ENCODE peak calls at places on chromosomes 5 and 9, in nine cellular contexts. I is GM13976, U is lower leg skin, Z is WTC11, B is lung, V is fibroblast of the aortic adventitia, G is astrocyte of the spinal cord, F is neural crest cell, E is heart right ventricle. H is an unnamed sample.

GRCh38 chr5:16754621-16755020 is 137.8 kb upstream of the RETREG1 start:
- DNase-seq in F (no peak), V (no peak), G (no peak), E (no peak), U (no peak), B (no peak), I (no peak), Z (no peak), H (no peak)

GRCh38 chr9:138120511-138121437 is 243.2 kb downstream of the CACNA1B start:
- DNase-seq in F (no peak), V (no peak), I (no peak), Z (no peak), B (no peak), E (no peak), U (no peak), G (no peak), H (no peak)

GRCh38 chr9:95381243-95381642 is 63.7 kb upstream of the FANCC start:
- DNase-seq in Z (no peak), F (no peak), B (no peak), G (peak), U (peak), E (no peak), V (peak), I (no peak), H (no peak)

GRCh38 chr5:146088098-146088497 is 17.3 kb downstream of the PLAC8L1 start:
- DNase-seq in F (no peak), G (no peak), E (no peak), U (no peak), B (no peak), V (no peak), Z (no peak), I (no peak), H (no peak)

GRCh38 chr9:107784235-107784958 is 294.8 kb upstream of the KLF4 start:
- DNase-seq in Z (no peak), F (no peak), U (no peak), G (peak), B (peak), E (peak), I (no peak), V (peak), H (no peak)

GRCh38 chr9:105355810-105356209 is 92.0 kb upstream of the FSD1L start:
- DNase-seq in B (no peak), I (no peak), V (peak), E (no peak), G (no peak), Z (no peak), U (no peak), F (no peak), H (no peak)

GRCh38 chr5:139178582-139178917 is 19.6 kb downstream of the SIL1 start:
- DNase-seq in E (no peak), G (no peak), Z (no peak), B (no peak), V (no peak), F (no peak), I (no peak), U (no peak), H (no peak)

GRCh38 chr9:16171851-16172250 is 619.0 kb downstream of the CCDC171 start:
- DNase-seq in B (no peak), V (no peak), I (no peak), F (no peak), U (no peak), Z (no peak), E (no peak), G (no peak), H (no peak)

GRCh38 chr5:59711316-59711715 is 182.2 kb downstream of the PDE4D start:
- DNase-seq in B (no peak), E (no peak), V (peak), G (no peak), Z (no peak), U (no peak), F (no peak), I (no peak), H (no peak)

GRCh38 chr9:130073373-130073772 is 19.7 kb downstream of the GPR107 start:
- DNase-seq in G (peak), F (no peak), B (no peak), V (peak), U (no peak), Z (no peak), I (no peak), E (peak), H (no peak)

GRCh38 chr5:168334161-168335094 is 43.0 kb downstream of the WWC1 start:
- DNase-seq in V (peak), I (no peak), U (no peak), E (no peak), Z (peak), B (no peak), G (peak), F (peak), H (no peak)

GRCh38 chr9:447230-448025 is 232.8 kb downstream of the DOCK8 start:
- DNase-seq in U (no peak), E (no peak), I (peak), G (peak), F (no peak), V (peak), B (no peak), Z (no peak), H (no peak)

GRCh38 chr5:129945031-129945430 is 40.8 kb downstream of the CHSY3 start:
- DNase-seq in V (peak), F (no peak), U (no peak), Z (no peak), G (peak), I (no peak), E (no peak), B (no peak), H (no peak)

GRCh38 chr9:123872710-123873109 is 57.2 kb downstream of the DENND1A start:
- DNase-seq in G (no peak), E (no peak), F (no peak), U (no peak), Z (no peak), V (no peak), B (no peak), I (no peak), H (no peak)

GRCh38 chr5:151200913-151201445 is 22.9 kb downstream of the CCDC69 start:
- DNase-seq in F (no peak), I (no peak), G (no peak), U (peak), Z (no peak), B (peak), V (no peak), E (no peak), H (no peak)

GRCh38 chr5:146137967-146138403 is 32.6 kb upstream of the PLAC8L1 start:
- DNase-seq in I (no peak), U (no peak), E (no peak), Z (no peak), G (peak), F (no peak), V (peak), B (peak), H (no peak)

GRCh38 chr5:178542455-178542854 is 47.7 kb downstream of the COL23A1 start:
- DNase-seq in Z (no peak), G (peak), E (peak), F (no peak), V (no peak), U (no peak), B (no peak), I (no peak), H (no peak)

GRCh38 chr9:113011911-113012381 is at the start of gene ZNF883:
- DNase-seq in E (peak), I (peak), F (peak), U (no peak), Z (peak), G (peak), V (peak), B (peak), H (no peak)
- TF ChIP-seq CTCF in E (no peak), I (no peak), F (no peak), U (no peak), Z (no peak), G (peak), V (no peak), B (no peak), H (no peak)

GRCh38 chr9:109267555-109267954 is 53.3 kb downstream of the EPB41L4B start:
- DNase-seq in F (no peak), I (no peak), Z (no peak), B (no peak), U (no peak), V (no peak), G (no peak), E (no peak), H (no peak)
- TF ChIP-seq CTCF in F (no peak), I (no peak), Z (no peak), B (no peak), U (no peak), V (no peak), G (no peak), E (no peak), H (no peak)

GRCh38 chr5:120684213-120684612 is 220.1 kb downstream of the PRR16 start:
- DNase-seq in I (no peak), E (no peak), G (peak), Z (no peak), U (no peak), B (no peak), V (peak), F (no peak), H (no peak)
- TF ChIP-seq CTCF in I (no peak), E (no peak), G (no peak), Z (no peak), U (no peak), B (no peak), V (peak), F (no peak), H (no peak)

DNA sequence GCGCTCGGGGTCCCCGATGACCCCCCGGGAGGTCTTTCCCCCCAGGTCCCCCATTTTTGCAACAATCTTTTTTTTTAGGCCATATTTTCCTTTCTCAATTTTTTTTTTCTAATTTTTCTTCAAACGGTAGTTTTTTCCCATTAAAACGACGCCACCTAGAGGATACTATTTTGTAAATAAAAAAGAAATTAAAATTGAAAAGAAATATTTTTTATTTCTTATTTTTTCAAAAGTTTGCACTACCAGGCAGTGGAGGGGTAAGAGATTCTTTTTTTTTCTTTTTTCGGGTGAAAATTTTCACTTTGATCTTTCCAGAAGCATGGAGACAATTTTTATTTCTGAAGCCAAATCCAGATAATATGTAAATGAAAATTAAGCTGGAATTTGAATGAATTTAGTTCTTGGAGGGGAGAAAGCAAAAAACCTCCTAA is 712 bp downstream of the ZNF618 start:
- DNase-seq in Z (no peak), G (peak), B (no peak), V (peak), F (no peak), I (no peak), U (no peak), E (no peak), H (no peak)
- TF ChIP-seq CTCF in Z (no peak), G (peak), B (no peak), V (peak), F (peak), I (no peak), U (no peak), E (peak), H (no peak)

DNA sequence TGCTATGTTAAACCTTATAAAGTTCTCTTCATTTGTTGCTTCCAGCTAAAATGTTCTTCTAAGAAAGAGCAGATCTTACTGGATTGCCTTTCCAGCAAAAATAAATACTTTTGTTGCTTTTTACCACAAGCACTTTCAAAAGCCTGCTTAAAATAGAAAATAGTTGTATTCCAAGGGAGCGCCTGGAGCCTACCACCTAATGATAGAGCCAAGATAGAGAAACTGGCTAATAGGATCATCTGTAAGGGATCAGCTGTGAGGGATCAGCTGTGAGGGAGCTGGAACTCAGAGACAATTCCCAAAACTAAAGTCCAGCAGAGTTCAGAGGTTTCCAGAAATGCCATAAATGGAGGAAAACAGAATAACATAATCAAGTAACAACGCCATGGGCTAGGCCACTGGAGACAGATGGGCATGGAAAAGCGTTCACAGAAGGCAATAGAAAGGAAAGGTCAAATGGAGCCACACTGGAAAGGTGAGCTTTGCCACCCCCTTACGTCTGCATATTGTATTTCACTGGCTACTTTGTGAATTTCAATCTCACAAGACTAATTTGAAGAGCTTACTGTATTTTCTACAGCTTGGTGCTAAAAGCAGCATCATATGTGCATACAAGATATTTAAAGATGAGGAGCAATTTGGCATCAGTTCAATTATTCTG is 140.6 kb upstream of the TLE4 start:
- DNase-seq in F (no peak), Z (no peak), E (no peak), V (no peak), G (no peak), U (no peak), I (no peak), B (no peak), H (no peak)
- TF ChIP-seq CTCF in F (no peak), Z (no peak), E (no peak), V (no peak), G (no peak), U (no peak), I (no peak), B (no peak), H (no peak)

GRCh38 chr5:93789173-93790070 is 48.0 kb upstream of the POU5F2 start:
- DNase-seq in E (no peak), G (peak), B (no peak), Z (no peak), I (no peak), U (no peak), F (no peak), V (peak), H (no peak)

GRCh38 chr5:93793159-93793781 is 51.9 kb upstream of the POU5F2 start:
- DNase-seq in Z (no peak), B (no peak), V (no peak), U (no peak), E (no peak), G (no peak), I (no peak), F (no peak), H (no peak)

GRCh38 chr5:93791520-93791972 is 50.1 kb upstream of the POU5F2 start:
- DNase-seq in Z (no peak), B (no peak), I (no peak), E (no peak), V (peak), F (no peak), G (peak), U (no peak), H (no peak)

GRCh38 chr5:93787598-93787997 is 46.2 kb upstream of the POU5F2 start:
- DNase-seq in G (no peak), Z (no peak), I (no peak), V (no peak), E (no peak), B (no peak), F (no peak), U (no peak), H (no peak)

GRCh38 chr5:93790401-93790800 is 49.0 kb upstream of the POU5F2 start:
- DNase-seq in V (peak), G (peak), I (no peak), Z (no peak), F (no peak), E (no peak), B (no peak), U (no peak), H (no peak)
- TF ChIP-seq CTCF in V (no peak), G (no peak), I (no peak), Z (no peak), F (no peak), E (no peak), B (no peak), U (no peak), H (no peak)

GRCh38 chr9:70340572-70340971 is 73.9 kb downstream of the KLF9 start:
- DNase-seq in G (peak), E (no peak), U (no peak), I (peak), Z (no peak), V (peak), F (no peak), B (no peak), H (no peak)
- TF ChIP-seq CTCF in G (peak), E (peak), U (no peak), I (no peak), Z (no peak), V (peak), F (peak), B (peak), H (no peak)

GRCh38 chr5:76256116-76256889 is 146.8 kb upstream of the IQGAP2 start:
- DNase-seq in V (peak), E (peak), G (peak), I (peak), B (peak), U (no peak), Z (peak), F (peak), H (no peak)
- TF ChIP-seq CTCF in V (peak), E (peak), G (peak), I (peak), B (peak), U (peak), Z (peak), F (peak), H (no peak)

DNA sequence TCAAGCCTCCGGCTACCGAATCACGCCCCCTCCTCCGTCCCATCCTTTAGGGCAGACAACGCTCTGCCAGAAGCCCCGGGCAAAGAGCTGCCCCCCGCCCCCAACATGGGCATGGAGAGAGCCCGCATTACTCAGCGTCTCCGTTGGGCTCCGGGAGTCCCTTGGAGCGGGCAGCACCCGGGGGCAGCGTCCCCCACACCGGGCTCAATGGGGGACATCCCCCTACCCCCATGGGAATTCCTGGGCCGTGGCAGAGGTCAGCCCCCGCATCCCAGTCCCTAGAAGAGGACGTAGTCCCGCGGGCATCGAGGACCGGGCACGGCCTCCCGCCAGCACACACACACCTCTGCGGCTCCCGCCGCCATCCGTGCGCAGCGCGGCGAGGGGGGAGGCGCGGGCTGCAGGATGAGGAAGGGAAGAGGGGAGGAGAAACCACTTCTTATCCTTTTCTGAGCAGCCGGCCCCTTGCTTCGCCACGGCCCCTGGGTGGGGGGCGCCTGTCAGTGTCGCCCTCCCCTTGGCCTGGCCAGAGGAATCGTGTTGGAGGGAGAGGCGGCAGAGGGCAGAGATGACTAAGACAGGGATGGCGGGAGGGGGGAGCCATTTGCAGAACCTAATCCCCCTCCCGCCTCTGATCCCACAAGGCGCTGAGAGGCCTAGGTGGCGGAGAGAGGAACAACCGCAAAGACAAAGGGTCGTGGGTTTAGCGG is 818 bp downstream of the DNM1 start:
- DNase-seq in U (no peak), I (no peak), V (peak), Z (peak), F (peak), E (no peak), G (peak), B (no peak), H (no peak)
- TF ChIP-seq CTCF in U (no peak), I (no peak), V (no peak), Z (no peak), F (no peak), E (no peak), G (no peak), B (no peak), H (no peak)